ENCODE peak calls at places on chromosomes 6 and 20, in nine cellular contexts. T is GOT3; W is tibial artery; G is memory B cell; D is stimulated activated CD4-positive, alpha-beta T cell treated with anti-CD3 and anti-CD28 coated beads, Interleukin-4, amount 100 ng/mL, for 1 hour; A is NCI-H1105; N is iris pigment epithelial cell; Q is T follicular helper cell; K is activated CD8-positive, alpha-beta memory T cell treated with anti-CD3 and anti-CD28 coated beads, Interleukin-2, amount 10 ng/mL, durations not matched to agents 7 days and 5 days. Y is an unnamed sample.

GRCh38 chr6:42428326-42429041 is 23.2 kb downstream of the TRERF1 start:
- DNase-seq in A (no peak), N (no peak), Q (no peak), T (no peak), G (no peak), W (no peak), K (no peak), D (peak; percentile 54), Y (peak; percentile 39)

GRCh38 chr6:152858151-152858550 is 107.6 kb downstream of the VIP start:
- DNase-seq in Q (no peak), A (no peak), K (no peak), D (no peak), N (no peak), W (no peak), T (no peak), G (no peak), Y (no peak)

GRCh38 chr20:47146703-47147102 is 209.8 kb downstream of the ZMYND8 start:
- DNase-seq in Q (no peak), G (no peak), N (peak; percentile 67), W (no peak), T (no peak), A (no peak), D (no peak), K (no peak), Y (peak; percentile 95)

GRCh38 chr6:20092071-20092566 is 120.2 kb downstream of the MBOAT1 start:
- DNase-seq in T (no peak), W (no peak), D (no peak), A (peak; percentile 24), K (no peak), Q (no peak), G (no peak), N (peak; percentile 55), Y (peak; percentile 49)

GRCh38 chr6:42163941-42164340 is 9.2 kb upstream of the GUCA1A start:
- DNase-seq in T (no peak), D (no peak), W (no peak), N (peak; percentile 10), G (no peak), A (no peak), Q (no peak), K (no peak), Y (no peak)

GRCh38 chr20:47318596-47319516 is 37.6 kb downstream of the ZMYND8 start:
- DNase-seq in T (no peak), A (no peak), G (no peak), W (peak; percentile 92), N (peak; percentile 65), K (peak; percentile 53), D (no peak), Q (no peak), Y (peak; percentile 76)

GRCh38 chr6:113560376-113560775 is 296.8 kb upstream of the MARCKS start:
- DNase-seq in A (no peak), K (no peak), Q (no peak), T (no peak), G (no peak), W (no peak), D (no peak), N (no peak), Y (peak; percentile 53)

GRCh38 chr6:112004397-112005341 is 49.2 kb upstream of the CCN6 start:
- DNase-seq in D (no peak), W (no peak), Q (no peak), K (no peak), N (no peak), G (no peak), T (no peak), A (no peak), Y (no peak)

GRCh38 chr6:169943521-169944337 is 192.3 kb downstream of the ERMARD start:
- DNase-seq in Q (no peak), A (no peak), D (no peak), T (no peak), W (no peak), K (no peak), N (no peak), G (no peak), Y (no peak)

GRCh38 chr6:125904871-125905270 is 51.7 kb upstream of the HINT3 start:
- DNase-seq in A (no peak), Q (no peak), T (no peak), K (peak; percentile 89), N (peak; percentile 87), D (peak; percentile 12), W (no peak), G (no peak), Y (peak; percentile 69)

GRCh38 chr20:15138548-15139126 is 801.2 kb upstream of the FLRT3 start:
- DNase-seq in N (no peak), D (no peak), A (peak; percentile 54), Q (no peak), W (no peak), T (no peak), G (no peak), K (no peak), Y (no peak)

GRCh38 chr6:31752739-31753319 is 9.6 kb upstream of the SAPCD1 start:
- DNase-seq in Q (no peak), N (peak; percentile 88), G (no peak), A (no peak), K (no peak), W (no peak), T (no peak), D (no peak), Y (peak; percentile 80)

GRCh38 chr20:5331340-5331739 is 14.6 kb upstream of the PROKR2 start:
- DNase-seq in N (no peak), W (no peak), Q (no peak), T (no peak), K (no peak), G (no peak), A (no peak), D (no peak), Y (no peak)

GRCh38 chr6:32192608-32193039 is at the start of gene GPSM3:
- DNase-seq in G (peak; percentile 54), K (peak; percentile 78), A (no peak), Q (peak; percentile 42), W (peak; percentile 75), T (no peak), N (peak; percentile 50), D (peak; percentile 51), Y (peak; percentile 58)

GRCh38 chr6:52089758-52090348 is 2.4 kb upstream of the PKHD1 start:
- DNase-seq in Q (no peak), A (no peak), T (no peak), N (peak; percentile 16), G (no peak), W (no peak), K (no peak), D (no peak), Y (no peak)

GRCh38 chr20:9422335-9422734 is 92.1 kb upstream of the LAMP5 start:
- DNase-seq in G (no peak), T (no peak), A (no peak), Q (no peak), W (no peak), N (no peak), K (no peak), D (no peak), Y (no peak)

GRCh38 chr6:142372348-142372747 is 70.5 kb downstream of the ADGRG6 start:
- DNase-seq in Q (no peak), A (no peak), D (no peak), N (peak; percentile 53), T (no peak), K (no peak), W (no peak), G (no peak), Y (peak; percentile 75)

GRCh38 chr6:13710552-13711383 is 867 bp downstream of the RANBP9 start:
- DNase-seq in Q (peak; percentile 18), D (peak; percentile 46), G (peak; percentile 40), W (peak; percentile 74), K (peak; percentile 68), T (no peak), A (peak; percentile 19), N (peak; percentile 29), Y (peak; percentile 31)

GRCh38 chr6:105305521-105305920 is 97.4 kb downstream of the PREP start:
- DNase-seq in W (no peak), D (no peak), A (no peak), N (no peak), K (no peak), G (no peak), Q (no peak), T (no peak), Y (no peak)

GRCh38 chr6:56364482-56365313 is 117.3 kb upstream of the COL21A1 start:
- DNase-seq in G (no peak), D (no peak), A (no peak), T (no peak), N (peak; percentile 77), W (no peak), K (no peak), Q (no peak), Y (peak; percentile 67)

GRCh38 chr20:33859157-33859695 is 48.1 kb downstream of the CHMP4B start:
- DNase-seq in N (peak; percentile 40), D (peak; percentile 6), A (no peak), G (no peak), W (no peak), T (no peak), Q (no peak), K (peak; percentile 86), Y (no peak)

GRCh38 chr20:11544029-11544678 is 373.5 kb upstream of the BTBD3 start:
- DNase-seq in G (no peak), Q (no peak), N (peak; percentile 71), T (no peak), K (no peak), W (no peak), A (no peak), D (no peak), Y (peak; percentile 78)

GRCh38 chr6:26272171-26272631 is 92.8 kb upstream of the BTN3A2 start:
- DNase-seq in G (peak; percentile 60), T (no peak), W (peak; percentile 80), A (no peak), K (peak; percentile 78), N (no peak), Q (no peak), D (peak; percentile 33), Y (no peak)

GRCh38 chr20:33993800-33994623 is at the start of gene RALY:
- DNase-seq in W (peak; percentile 93), A (peak; percentile 66), G (peak; percentile 71), N (peak; percentile 78), Q (peak; percentile 70), T (peak; percentile 50), D (peak; percentile 80), K (peak; percentile 87), Y (peak; percentile 85)

GRCh38 chr20:63565021-63565698 is 8.9 kb downstream of the HELZ2 start:
- DNase-seq in G (no peak), T (no peak), W (no peak), A (no peak), K (no peak), N (no peak), Q (no peak), D (no peak), Y (no peak)

GRCh38 chr6:105116150-105116549 is 63.7 kb downstream of the POPDC3 start:
- DNase-seq in A (no peak), K (no peak), N (no peak), D (no peak), W (no peak), T (no peak), Q (no peak), G (no peak), Y (no peak)